ENCODE peak calls at places on chromosomes 16 and 17, in four cellular contexts. X is lower leg skin, M is tibial artery, P is foreskin melanocyte. W is an unnamed sample.

GRCh38 chr17:42180922-42181850 is at the start of gene KCNH4:
- DNase-seq in X (peak), P (peak), M (peak), W (peak)

GRCh38 chr16:28258571-28258970 is 33.8 kb upstream of the SBK1 start:
- DNase-seq in P (no peak), X (no peak), M (no peak), W (no peak)

GRCh38 chr17:46059457-46059856 is 60.4 kb downstream of the STH start:
- DNase-seq in X (no peak), M (no peak), P (no peak), W (no peak)

GRCh38 chr17:50148226-50149098 is 2.0 kb downstream of the PPP1R9B start:
- DNase-seq in P (no peak), X (peak), M (peak), W (no peak)

GRCh38 chr16:56336711-56337110 is 88.6 kb downstream of the AMFR start:
- DNase-seq in P (no peak), M (no peak), X (no peak), W (no peak)

GRCh38 chr16:25108054-25108453 is 3.5 kb upstream of the LCMT1 start:
- DNase-seq in M (no peak), P (no peak), X (no peak), W (no peak)

GRCh38 chr16:23670137-23670776 is 8.4 kb upstream of the PLK1 start:
- DNase-seq in X (peak), P (peak), M (no peak), W (no peak)

GRCh38 chr17:67544364-67544763 is 167.3 kb downstream of the PITPNC1 start:
- DNase-seq in X (no peak), M (no peak), P (no peak), W (no peak)

GRCh38 chr16:8959921-8960787 is 3.6 kb downstream of the USP7 start:
- DNase-seq in X (no peak), M (no peak), P (peak), W (no peak)

W was measured in COLO829.